ENCODE peak calls at places on chromosome 15, in ten cellular contexts. One of them, this sample, is unnamed.

GRCh38 chr15:40357723-40358491 is at the start of gene DISP2:
- DNase-seq in psoas muscle: peak; percentile 89
- DNase-seq in thoracic aorta: peak; percentile 36
- DNase-seq in suprapubic skin: peak; percentile 85
- DNase-seq in AG04450: no peak
- DNase-seq in cardiac muscle cell: peak; percentile 86
- DNase-seq in GM06990: peak; percentile 86
- DNase-seq in Caco-2: peak; percentile 95
- DNase-seq in WERI-Rb-1: peak; percentile 89
- DNase-seq in fibroblast of lung: peak; percentile 67
- DNase-seq in this sample: peak; percentile 93

GRCh38 chr15:81950841-81951414 is 94.9 kb downstream of the MEX3B start:
- DNase-seq in AG04450: no peak
- DNase-seq in suprapubic skin: no peak
- DNase-seq in psoas muscle: no peak
- DNase-seq in cardiac muscle cell: peak; percentile 76
- DNase-seq in WERI-Rb-1: no peak
- DNase-seq in fibroblast of lung: no peak
- DNase-seq in thoracic aorta: no peak
- DNase-seq in GM06990: no peak
- DNase-seq in Caco-2: no peak
- DNase-seq in this sample: no peak

GRCh38 chr15:95300958-95301357 is 1029.5 kb upstream of the NR2F2 start:
- DNase-seq in Caco-2: no peak
- DNase-seq in WERI-Rb-1: no peak
- DNase-seq in GM06990: no peak
- DNase-seq in thoracic aorta: no peak
- DNase-seq in cardiac muscle cell: peak; percentile 79
- DNase-seq in fibroblast of lung: no peak
- DNase-seq in psoas muscle: no peak
- DNase-seq in suprapubic skin: no peak
- DNase-seq in AG04450: no peak
- DNase-seq in this sample: no peak

GRCh38 chr15:41490355-41490754 is 3.3 kb upstream of the ITPKA start:
- DNase-seq in Caco-2: no peak
- DNase-seq in cardiac muscle cell: peak; percentile 91
- DNase-seq in fibroblast of lung: peak; percentile 97
- DNase-seq in GM06990: peak; percentile 60
- DNase-seq in psoas muscle: no peak
- DNase-seq in WERI-Rb-1: no peak
- DNase-seq in AG04450: peak; percentile 92
- DNase-seq in suprapubic skin: no peak
- DNase-seq in thoracic aorta: no peak
- DNase-seq in this sample: no peak

GRCh38 chr15:49815937-49816336 is 195.1 kb downstream of the DTWD1 start:
- DNase-seq in suprapubic skin: no peak
- DNase-seq in WERI-Rb-1: peak; percentile 43
- DNase-seq in Caco-2: no peak
- DNase-seq in psoas muscle: no peak
- DNase-seq in fibroblast of lung: peak; percentile 36
- DNase-seq in cardiac muscle cell: peak; percentile 79
- DNase-seq in GM06990: no peak
- DNase-seq in AG04450: no peak
- DNase-seq in thoracic aorta: no peak
- DNase-seq in this sample: no peak

GRCh38 chr15:72787521-72787920 is 4.0 kb upstream of the ADPGK start:
- DNase-seq in suprapubic skin: no peak
- DNase-seq in AG04450: no peak
- DNase-seq in cardiac muscle cell: no peak
- DNase-seq in thoracic aorta: no peak
- DNase-seq in Caco-2: no peak
- DNase-seq in GM06990: no peak
- DNase-seq in WERI-Rb-1: no peak
- DNase-seq in fibroblast of lung: no peak
- DNase-seq in psoas muscle: no peak
- DNase-seq in this sample: no peak

GRCh38 chr15:56187665-56188064 is 56.0 kb downstream of the RFX7 start:
- DNase-seq in psoas muscle: no peak
- DNase-seq in suprapubic skin: no peak
- DNase-seq in cardiac muscle cell: no peak
- DNase-seq in AG04450: no peak
- DNase-seq in Caco-2: no peak
- DNase-seq in fibroblast of lung: no peak
- DNase-seq in GM06990: no peak
- DNase-seq in thoracic aorta: no peak
- DNase-seq in WERI-Rb-1: no peak
- DNase-seq in this sample: no peak

GRCh38 chr15:40593130-40593529 is 919 bp upstream of the KNL1 start:
- DNase-seq in Caco-2: no peak
- DNase-seq in AG04450: no peak
- DNase-seq in thoracic aorta: no peak
- DNase-seq in fibroblast of lung: no peak
- DNase-seq in WERI-Rb-1: no peak
- DNase-seq in cardiac muscle cell: no peak
- DNase-seq in psoas muscle: no peak
- DNase-seq in suprapubic skin: no peak
- DNase-seq in GM06990: no peak
- DNase-seq in this sample: no peak

GRCh38 chr15:52803543-52804306 is 13.6 kb upstream of the ONECUT1 start:
- DNase-seq in suprapubic skin: peak; percentile 55
- DNase-seq in thoracic aorta: no peak
- DNase-seq in AG04450: no peak
- DNase-seq in fibroblast of lung: no peak
- DNase-seq in GM06990: no peak
- DNase-seq in psoas muscle: no peak
- DNase-seq in WERI-Rb-1: no peak
- DNase-seq in cardiac muscle cell: no peak
- DNase-seq in Caco-2: no peak
- DNase-seq in this sample: peak; percentile 74

GRCh38 chr15:52805351-52806283 is 15.5 kb upstream of the ONECUT1 start:
- DNase-seq in WERI-Rb-1: no peak
- DNase-seq in thoracic aorta: no peak
- DNase-seq in fibroblast of lung: no peak
- DNase-seq in suprapubic skin: no peak
- DNase-seq in GM06990: no peak
- DNase-seq in Caco-2: no peak
- DNase-seq in cardiac muscle cell: no peak
- DNase-seq in psoas muscle: no peak
- DNase-seq in AG04450: no peak
- DNase-seq in this sample: peak; percentile 58

GRCh38 chr15:52808441-52808840 is 18.3 kb upstream of the ONECUT1 start:
- DNase-seq in WERI-Rb-1: no peak
- DNase-seq in Caco-2: no peak
- DNase-seq in fibroblast of lung: no peak
- DNase-seq in cardiac muscle cell: no peak
- DNase-seq in thoracic aorta: no peak
- DNase-seq in AG04450: no peak
- DNase-seq in suprapubic skin: no peak
- DNase-seq in psoas muscle: no peak
- DNase-seq in GM06990: no peak
- DNase-seq in this sample: no peak

GRCh38 chr15:52804526-52805081 is 14.5 kb upstream of the ONECUT1 start:
- DNase-seq in WERI-Rb-1: no peak
- DNase-seq in psoas muscle: no peak
- DNase-seq in thoracic aorta: no peak
- DNase-seq in GM06990: no peak
- DNase-seq in Caco-2: no peak
- DNase-seq in suprapubic skin: no peak
- DNase-seq in cardiac muscle cell: no peak
- DNase-seq in AG04450: no peak
- DNase-seq in fibroblast of lung: no peak
- DNase-seq in this sample: no peak

GRCh38 chr15:52806284-52806655 is 16.1 kb upstream of the ONECUT1 start:
- DNase-seq in AG04450: no peak
- DNase-seq in fibroblast of lung: no peak
- DNase-seq in cardiac muscle cell: no peak
- DNase-seq in WERI-Rb-1: no peak
- DNase-seq in thoracic aorta: no peak
- DNase-seq in Caco-2: no peak
- DNase-seq in psoas muscle: no peak
- DNase-seq in suprapubic skin: no peak
- DNase-seq in GM06990: no peak
- DNase-seq in this sample: no peak
- H3K27me3 ChIP-seq in AG04450: peaks cover 74% of the 10 kb centered on the region
- H3K27me3 ChIP-seq in fibroblast of lung: peaks cover 49% of the 10 kb centered on the region
- H3K27me3 ChIP-seq in cardiac muscle cell: peaks cover 85% of the 10 kb centered on the region
- H3K27me3 ChIP-seq in WERI-Rb-1: no peaks in the 10 kb centered on the region
- H3K27me3 ChIP-seq in thoracic aorta: peaks cover 5% of the 10 kb centered on the region
- H3K27me3 ChIP-seq in Caco-2: no peaks in the 10 kb centered on the region
- H3K27me3 ChIP-seq in psoas muscle: peaks cover 30% of the 10 kb centered on the region
- H3K27me3 ChIP-seq in suprapubic skin: peaks cover 93% of the 10 kb centered on the region
- H3K27me3 ChIP-seq in GM06990: peaks cover 2% of the 10 kb centered on the region
- H3K27me3 ChIP-seq in this sample: no peaks in the 10 kb centered on the region

GRCh38 chr15:58374147-58374546 is 57.6 kb upstream of the LIPC start:
- DNase-seq in GM06990: no peak
- DNase-seq in suprapubic skin: no peak
- DNase-seq in WERI-Rb-1: no peak
- DNase-seq in fibroblast of lung: no peak
- DNase-seq in AG04450: no peak
- DNase-seq in Caco-2: no peak
- DNase-seq in thoracic aorta: no peak
- DNase-seq in psoas muscle: no peak
- DNase-seq in cardiac muscle cell: no peak
- DNase-seq in this sample: no peak

GRCh38 chr15:58369956-58370355 is 61.8 kb upstream of the LIPC start:
- DNase-seq in AG04450: no peak
- DNase-seq in suprapubic skin: no peak
- DNase-seq in thoracic aorta: no peak
- DNase-seq in cardiac muscle cell: no peak
- DNase-seq in fibroblast of lung: no peak
- DNase-seq in Caco-2: no peak
- DNase-seq in GM06990: no peak
- DNase-seq in psoas muscle: no peak
- DNase-seq in WERI-Rb-1: no peak
- DNase-seq in this sample: no peak

DNA sequence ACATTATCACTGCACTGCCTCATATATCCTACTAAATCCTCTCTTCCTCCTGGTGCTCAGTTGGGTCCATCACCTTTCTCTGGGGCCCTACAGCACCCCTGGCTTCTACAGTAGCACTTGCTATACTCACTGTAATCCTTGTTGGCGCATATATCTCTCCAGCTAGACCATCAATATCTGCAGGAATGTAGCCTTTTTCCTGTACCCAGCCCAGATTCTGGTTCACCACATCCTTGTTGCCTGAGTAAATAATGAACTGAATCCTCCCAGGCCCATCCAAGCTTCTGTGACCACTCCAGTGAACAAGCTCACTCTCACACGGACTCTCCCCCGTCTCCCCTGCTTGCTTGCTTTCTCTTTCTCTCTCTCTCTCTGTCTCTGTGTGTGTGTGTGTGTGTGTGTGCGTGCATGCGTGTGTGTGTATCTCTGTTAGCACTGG is 62.5 kb upstream of the LIPC start:
- DNase-seq in fibroblast of lung: peak; percentile 51
- DNase-seq in thoracic aorta: no peak
- DNase-seq in cardiac muscle cell: peak; percentile 87
- DNase-seq in AG04450: no peak
- DNase-seq in Caco-2: no peak
- DNase-seq in suprapubic skin: no peak
- DNase-seq in WERI-Rb-1: no peak
- DNase-seq in GM06990: no peak
- DNase-seq in psoas muscle: no peak
- DNase-seq in this sample: no peak
- H3K27me3 ChIP-seq in fibroblast of lung: no peaks in the 10 kb centered on the region
- H3K27me3 ChIP-seq in thoracic aorta: no peaks in the 10 kb centered on the region
- H3K27me3 ChIP-seq in cardiac muscle cell: no peaks in the 10 kb centered on the region
- H3K27me3 ChIP-seq in AG04450: no peaks in the 10 kb centered on the region
- H3K27me3 ChIP-seq in Caco-2: no peaks in the 10 kb centered on the region
- H3K27me3 ChIP-seq in suprapubic skin: no peaks in the 10 kb centered on the region
- H3K27me3 ChIP-seq in WERI-Rb-1: no peaks in the 10 kb centered on the region
- H3K27me3 ChIP-seq in GM06990: no peaks in the 10 kb centered on the region
- H3K27me3 ChIP-seq in psoas muscle: no peaks in the 10 kb centered on the region
- H3K27me3 ChIP-seq in this sample: no peaks in the 10 kb centered on the region

DNA sequence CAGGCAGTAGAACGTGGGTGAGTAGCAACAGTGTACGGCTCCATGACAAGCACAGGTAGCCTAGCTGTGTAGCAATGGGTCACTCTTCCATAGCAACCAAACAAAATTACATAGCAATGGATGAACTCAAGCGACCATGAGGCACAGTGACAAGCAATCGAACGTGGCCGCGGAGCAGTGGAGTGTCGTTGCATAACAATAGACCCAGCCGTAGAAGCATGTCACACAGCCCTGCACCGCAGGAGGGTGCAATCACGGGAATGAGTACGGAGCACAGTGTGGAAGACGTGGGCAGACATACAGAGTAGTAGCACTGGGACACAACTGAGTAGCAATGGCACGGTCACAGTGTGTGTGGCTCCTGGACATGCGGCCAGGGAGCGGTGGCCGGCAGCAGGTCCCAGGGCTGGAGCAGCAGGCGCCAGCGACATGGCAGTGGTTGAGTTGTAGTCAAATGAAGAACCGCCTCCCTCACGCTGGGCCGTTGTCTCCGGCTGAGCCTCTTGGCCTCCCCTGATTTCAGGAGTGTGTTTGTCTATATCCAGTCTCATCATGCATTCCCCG is 64.0 kb downstream of the CCDC33 start:
- DNase-seq in suprapubic skin: no peak
- DNase-seq in AG04450: no peak
- DNase-seq in GM06990: no peak
- DNase-seq in Caco-2: no peak
- DNase-seq in psoas muscle: no peak
- DNase-seq in WERI-Rb-1: no peak
- DNase-seq in fibroblast of lung: no peak
- DNase-seq in cardiac muscle cell: no peak
- DNase-seq in thoracic aorta: no peak
- DNase-seq in this sample: no peak
- H3K27me3 ChIP-seq in suprapubic skin: peaks cover 54% of the 10 kb centered on the region
- H3K27me3 ChIP-seq in AG04450: peaks cover 59% of the 10 kb centered on the region
- H3K27me3 ChIP-seq in GM06990: no peaks in the 10 kb centered on the region
- H3K27me3 ChIP-seq in Caco-2: peaks cover 2% of the 10 kb centered on the region
- H3K27me3 ChIP-seq in psoas muscle: peaks cover 2% of the 10 kb centered on the region
- H3K27me3 ChIP-seq in WERI-Rb-1: no peaks in the 10 kb centered on the region
- H3K27me3 ChIP-seq in fibroblast of lung: peaks cover 31% of the 10 kb centered on the region
- H3K27me3 ChIP-seq in cardiac muscle cell: peaks cover 19% of the 10 kb centered on the region
- H3K27me3 ChIP-seq in thoracic aorta: no peaks in the 10 kb centered on the region
- H3K27me3 ChIP-seq in this sample: no peaks in the 10 kb centered on the region

GRCh38 chr15:88612186-88612796 is 8.8 kb upstream of the AEN start:
- DNase-seq in WERI-Rb-1: no peak
- DNase-seq in cardiac muscle cell: no peak
- DNase-seq in Caco-2: no peak
- DNase-seq in AG04450: no peak
- DNase-seq in psoas muscle: no peak
- DNase-seq in GM06990: no peak
- DNase-seq in fibroblast of lung: no peak
- DNase-seq in suprapubic skin: no peak
- DNase-seq in thoracic aorta: no peak
- DNase-seq in this sample: no peak

GRCh38 chr15:88609344-88609743 is 11.8 kb upstream of the AEN start:
- DNase-seq in GM06990: no peak
- DNase-seq in psoas muscle: no peak
- DNase-seq in thoracic aorta: no peak
- DNase-seq in fibroblast of lung: no peak
- DNase-seq in WERI-Rb-1: no peak
- DNase-seq in AG04450: no peak
- DNase-seq in cardiac muscle cell: no peak
- DNase-seq in suprapubic skin: no peak
- DNase-seq in Caco-2: no peak
- DNase-seq in this sample: no peak

GRCh38 chr15:88608607-88609181 is 12.4 kb upstream of the AEN start:
- DNase-seq in GM06990: no peak
- DNase-seq in Caco-2: no peak
- DNase-seq in suprapubic skin: no peak
- DNase-seq in cardiac muscle cell: no peak
- DNase-seq in psoas muscle: no peak
- DNase-seq in fibroblast of lung: no peak
- DNase-seq in AG04450: no peak
- DNase-seq in thoracic aorta: no peak
- DNase-seq in WERI-Rb-1: no peak
- DNase-seq in this sample: no peak

GRCh38 chr15:88613074-88613944 is 7.8 kb upstream of the AEN start:
- DNase-seq in Caco-2: no peak
- DNase-seq in psoas muscle: no peak
- DNase-seq in AG04450: no peak
- DNase-seq in fibroblast of lung: no peak
- DNase-seq in suprapubic skin: no peak
- DNase-seq in GM06990: no peak
- DNase-seq in WERI-Rb-1: no peak
- DNase-seq in thoracic aorta: no peak
- DNase-seq in cardiac muscle cell: peak; percentile 45
- DNase-seq in this sample: no peak

GRCh38 chr15:88610756-88611231 is 10.3 kb upstream of the AEN start:
- DNase-seq in WERI-Rb-1: no peak
- DNase-seq in fibroblast of lung: no peak
- DNase-seq in AG04450: no peak
- DNase-seq in psoas muscle: no peak
- DNase-seq in Caco-2: no peak
- DNase-seq in cardiac muscle cell: no peak
- DNase-seq in thoracic aorta: no peak
- DNase-seq in suprapubic skin: no peak
- DNase-seq in GM06990: no peak
- DNase-seq in this sample: no peak
- H3K27me3 ChIP-seq in WERI-Rb-1: no peaks in the 10 kb centered on the region
- H3K27me3 ChIP-seq in fibroblast of lung: peaks cover 14% of the 10 kb centered on the region
- H3K27me3 ChIP-seq in AG04450: peaks cover 31% of the 10 kb centered on the region
- H3K27me3 ChIP-seq in psoas muscle: peaks cover 3% of the 10 kb centered on the region
- H3K27me3 ChIP-seq in Caco-2: no peaks in the 10 kb centered on the region
- H3K27me3 ChIP-seq in cardiac muscle cell: peaks cover 44% of the 10 kb centered on the region
- H3K27me3 ChIP-seq in thoracic aorta: peaks cover 6% of the 10 kb centered on the region
- H3K27me3 ChIP-seq in suprapubic skin: peaks cover 63% of the 10 kb centered on the region
- H3K27me3 ChIP-seq in GM06990: no peaks in the 10 kb centered on the region
- H3K27me3 ChIP-seq in this sample: peaks cover 23% of the 10 kb centered on the region